ENCODE peak calls at places on chromosomes 5 and 9, in ten cellular contexts. One of them, this sample, is unnamed.

GRCh38 chr9:3331801-3332200 is 194.0 kb downstream of the RFX3 start:
- DNase-seq in GM12878: no peak
- DNase-seq in DND-41: no peak
- DNase-seq in HCT116: peak; percentile 18
- DNase-seq in mesenchymal stem cell: no peak
- DNase-seq in H1: no peak
- DNase-seq in mesendoderm: peak; percentile 54
- DNase-seq in GM23248: no peak
- DNase-seq in endodermal cell: peak; percentile 51
- DNase-seq in PC-3: peak; percentile 45
- DNase-seq in this sample: no peak

GRCh38 chr9:134699343-134699740 is 57.7 kb downstream of the COL5A1 start:
- DNase-seq in endodermal cell: no peak
- DNase-seq in PC-3: no peak
- DNase-seq in DND-41: no peak
- DNase-seq in GM12878: no peak
- DNase-seq in H1: no peak
- DNase-seq in mesenchymal stem cell: peak; percentile 74
- DNase-seq in mesendoderm: peak; percentile 49
- DNase-seq in HCT116: no peak
- DNase-seq in GM23248: no peak
- DNase-seq in this sample: no peak

GRCh38 chr5:39014544-39014943 is 59.7 kb downstream of the RICTOR start:
- DNase-seq in mesenchymal stem cell: peak; percentile 84
- DNase-seq in PC-3: no peak
- DNase-seq in GM12878: no peak
- DNase-seq in mesendoderm: peak; percentile 60
- DNase-seq in endodermal cell: no peak
- DNase-seq in H1: no peak
- DNase-seq in GM23248: peak; percentile 86
- DNase-seq in HCT116: no peak
- DNase-seq in DND-41: no peak
- DNase-seq in this sample: peak; percentile 74

GRCh38 chr9:108360304-108360703 is 495.5 kb downstream of the ACTL7B start:
- DNase-seq in GM23248: no peak
- DNase-seq in mesenchymal stem cell: no peak
- DNase-seq in PC-3: no peak
- DNase-seq in endodermal cell: no peak
- DNase-seq in DND-41: no peak
- DNase-seq in HCT116: no peak
- DNase-seq in mesendoderm: no peak
- DNase-seq in GM12878: no peak
- DNase-seq in H1: no peak
- DNase-seq in this sample: no peak

GRCh38 chr9:113611461-113612215 is 148.1 kb downstream of the RGS3 start:
- DNase-seq in H1: no peak
- DNase-seq in GM12878: no peak
- DNase-seq in HCT116: no peak
- DNase-seq in mesendoderm: no peak
- DNase-seq in PC-3: no peak
- DNase-seq in mesenchymal stem cell: no peak
- DNase-seq in DND-41: no peak
- DNase-seq in endodermal cell: peak; percentile 51
- DNase-seq in GM23248: no peak
- DNase-seq in this sample: no peak

GRCh38 chr5:115543931-115544370 is 624 bp downstream of the FEM1C start:
- DNase-seq in mesendoderm: peak; percentile 64
- DNase-seq in GM23248: peak; percentile 80
- DNase-seq in GM12878: no peak
- DNase-seq in HCT116: no peak
- DNase-seq in DND-41: peak; percentile 63
- DNase-seq in H1: no peak
- DNase-seq in mesenchymal stem cell: peak; percentile 76
- DNase-seq in endodermal cell: no peak
- DNase-seq in PC-3: peak; percentile 26
- DNase-seq in this sample: peak; percentile 80

GRCh38 chr5:109693535-109694152 is 3.9 kb downstream of the MAN2A1 start:
- DNase-seq in DND-41: no peak
- DNase-seq in mesendoderm: peak; percentile 55
- DNase-seq in H1: no peak
- DNase-seq in mesenchymal stem cell: peak; percentile 68
- DNase-seq in GM12878: no peak
- DNase-seq in HCT116: no peak
- DNase-seq in GM23248: peak; percentile 72
- DNase-seq in endodermal cell: no peak
- DNase-seq in PC-3: peak; percentile 4
- DNase-seq in this sample: peak; percentile 41

GRCh38 chr9:3920586-3921582 is 379.0 kb downstream of the GLIS3 start:
- DNase-seq in GM23248: no peak
- DNase-seq in endodermal cell: no peak
- DNase-seq in PC-3: peak; percentile 32
- DNase-seq in mesendoderm: no peak
- DNase-seq in GM12878: no peak
- DNase-seq in HCT116: no peak
- DNase-seq in DND-41: no peak
- DNase-seq in H1: no peak
- DNase-seq in mesenchymal stem cell: no peak
- DNase-seq in this sample: peak; percentile 76

GRCh38 chr9:97388721-97389238 is 23.1 kb upstream of the TDRD7 start:
- DNase-seq in DND-41: no peak
- DNase-seq in HCT116: no peak
- DNase-seq in H1: no peak
- DNase-seq in mesendoderm: no peak
- DNase-seq in GM23248: peak; percentile 35
- DNase-seq in GM12878: peak; percentile 60
- DNase-seq in mesenchymal stem cell: no peak
- DNase-seq in PC-3: peak; percentile 51
- DNase-seq in endodermal cell: no peak
- DNase-seq in this sample: no peak

GRCh38 chr5:172451771-172452197 is 2.5 kb downstream of the SH3PXD2B start:
- DNase-seq in PC-3: peak; percentile 91
- DNase-seq in GM12878: no peak
- DNase-seq in DND-41: no peak
- DNase-seq in mesendoderm: peak; percentile 91
- DNase-seq in H1: no peak
- DNase-seq in HCT116: no peak
- DNase-seq in GM23248: peak; percentile 83
- DNase-seq in mesenchymal stem cell: peak; percentile 92
- DNase-seq in endodermal cell: peak; percentile 62
- DNase-seq in this sample: peak; percentile 72
- H3K4me1 ChIP-seq in PC-3: peaks cover 34% of the 10 kb centered on the region
- H3K4me1 ChIP-seq in GM12878: no peaks in the 10 kb centered on the region
- H3K4me1 ChIP-seq in DND-41: peaks cover 13% of the 10 kb centered on the region
- H3K4me1 ChIP-seq in mesendoderm: peaks cover 9% of the 10 kb centered on the region
- H3K4me1 ChIP-seq in H1: peaks cover 21% of the 10 kb centered on the region
- H3K4me1 ChIP-seq in HCT116: peaks cover 12% of the 10 kb centered on the region
- H3K4me1 ChIP-seq in GM23248: peaks cover 33% of the 10 kb centered on the region
- H3K4me1 ChIP-seq in mesenchymal stem cell: peaks cover 44% of the 10 kb centered on the region
- H3K4me1 ChIP-seq in endodermal cell: peaks cover 8% of the 10 kb centered on the region
- H3K4me1 ChIP-seq in this sample: peaks cover 52% of the 10 kb centered on the region

DNA sequence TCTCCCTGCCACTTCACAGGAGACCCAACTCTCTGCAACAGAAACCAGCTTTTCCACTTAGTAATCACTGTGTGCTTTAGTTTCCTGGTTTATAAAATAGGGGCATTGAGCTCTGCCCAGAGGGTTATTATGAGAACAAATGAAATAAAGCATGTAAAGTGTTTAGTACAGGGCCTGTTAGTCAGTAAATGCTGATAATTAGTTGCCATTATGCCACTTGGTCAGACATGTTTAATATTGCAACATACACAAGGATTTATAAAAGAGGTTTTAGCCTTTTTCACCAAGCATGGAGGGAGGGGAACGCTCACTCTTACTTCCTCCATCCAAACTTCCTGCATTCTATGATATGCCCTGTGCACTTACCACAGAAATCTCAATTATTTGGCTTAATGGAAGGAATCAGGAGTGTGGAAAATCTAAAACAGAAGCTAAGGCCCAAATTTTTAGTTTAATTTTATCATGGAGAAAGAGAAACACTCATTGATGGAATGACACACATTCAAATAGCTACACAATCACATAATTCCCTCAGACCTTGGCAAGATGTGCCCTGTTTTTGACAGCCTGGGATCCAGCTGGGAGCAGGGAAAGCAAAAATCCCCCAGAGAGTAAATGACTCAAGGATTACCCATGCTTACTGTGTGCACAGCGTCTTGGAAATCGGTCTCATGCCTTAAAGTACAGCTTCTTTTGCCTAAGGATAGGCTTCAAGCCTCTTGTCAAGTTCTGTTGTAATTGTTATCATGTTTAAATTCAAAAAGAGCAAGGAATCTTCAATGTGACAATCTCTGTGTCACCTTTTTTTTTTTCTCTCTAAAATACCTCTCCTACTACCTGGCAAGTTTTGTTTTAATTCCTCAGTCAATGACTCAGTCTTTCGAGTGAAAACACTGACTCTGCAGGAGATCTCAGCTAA is 34.1 kb downstream of the ZNF474 start:
- DNase-seq in PC-3: peak; percentile 71
- DNase-seq in mesendoderm: peak; percentile 52
- DNase-seq in mesenchymal stem cell: peak; percentile 91
- DNase-seq in GM12878: no peak
- DNase-seq in H1: no peak
- DNase-seq in GM23248: peak; percentile 97
- DNase-seq in HCT116: no peak
- DNase-seq in endodermal cell: no peak
- DNase-seq in DND-41: no peak
- DNase-seq in this sample: peak; percentile 87
- H3K4me3 ChIP-seq in PC-3: peak overlapping the region; percentile 40
- H3K4me3 ChIP-seq in mesendoderm: no peak overlapping the region
- H3K4me3 ChIP-seq in mesenchymal stem cell: no peak overlapping the region
- H3K4me3 ChIP-seq in GM12878: no peak overlapping the region
- H3K4me3 ChIP-seq in H1: no peak overlapping the region
- H3K4me3 ChIP-seq in GM23248: peak overlapping the region; percentile 48
- H3K4me3 ChIP-seq in HCT116: no peak overlapping the region
- H3K4me3 ChIP-seq in endodermal cell: no peak overlapping the region
- H3K4me3 ChIP-seq in DND-41: no peak overlapping the region
- H3K4me3 ChIP-seq in this sample: peak overlapping the region; percentile 42

GRCh38 chr5:140570058-140570457 is 5.4 kb downstream of the SLC35A4 start:
- DNase-seq in HCT116: no peak
- DNase-seq in PC-3: no peak
- DNase-seq in H1: no peak
- DNase-seq in GM12878: no peak
- DNase-seq in DND-41: no peak
- DNase-seq in mesenchymal stem cell: no peak
- DNase-seq in mesendoderm: no peak
- DNase-seq in GM23248: no peak
- DNase-seq in endodermal cell: no peak
- DNase-seq in this sample: no peak
- H3K9ac ChIP-seq in HCT116: no peak overlapping the region
- H3K9ac ChIP-seq in PC-3: no peak overlapping the region
- H3K9ac ChIP-seq in H1: no peak overlapping the region
- H3K9ac ChIP-seq in GM12878: no peak overlapping the region
- H3K9ac ChIP-seq in DND-41: no peak overlapping the region
- H3K9ac ChIP-seq in mesenchymal stem cell: no peak overlapping the region
- H3K9ac ChIP-seq in mesendoderm: no peak overlapping the region
- H3K9ac ChIP-seq in GM23248: no peak overlapping the region
- H3K9ac ChIP-seq in endodermal cell: no peak overlapping the region
- H3K9ac ChIP-seq in this sample: no peak overlapping the region

GRCh38 chr9:72980600-72981265 is 27.9 kb upstream of the ALDH1A1 start:
- DNase-seq in mesendoderm: no peak
- DNase-seq in GM12878: no peak
- DNase-seq in DND-41: no peak
- DNase-seq in PC-3: no peak
- DNase-seq in H1: no peak
- DNase-seq in mesenchymal stem cell: no peak
- DNase-seq in endodermal cell: no peak
- DNase-seq in HCT116: no peak
- DNase-seq in GM23248: no peak
- DNase-seq in this sample: no peak

GRCh38 chr9:72979405-72980100 is 26.7 kb upstream of the ALDH1A1 start:
- DNase-seq in mesendoderm: no peak
- DNase-seq in GM23248: no peak
- DNase-seq in PC-3: peak; percentile 11
- DNase-seq in DND-41: no peak
- DNase-seq in mesenchymal stem cell: no peak
- DNase-seq in H1: no peak
- DNase-seq in HCT116: no peak
- DNase-seq in endodermal cell: no peak
- DNase-seq in GM12878: no peak
- DNase-seq in this sample: peak; percentile 7

GRCh38 chr9:72978724-72979123 is 25.9 kb upstream of the ALDH1A1 start:
- DNase-seq in endodermal cell: no peak
- DNase-seq in PC-3: peak; percentile 43
- DNase-seq in HCT116: no peak
- DNase-seq in GM23248: peak; percentile 63
- DNase-seq in GM12878: no peak
- DNase-seq in mesendoderm: no peak
- DNase-seq in H1: no peak
- DNase-seq in DND-41: no peak
- DNase-seq in mesenchymal stem cell: no peak
- DNase-seq in this sample: peak; percentile 78

GRCh38 chr9:72981433-72981832 is 28.6 kb upstream of the ALDH1A1 start:
- DNase-seq in GM12878: no peak
- DNase-seq in H1: no peak
- DNase-seq in HCT116: no peak
- DNase-seq in endodermal cell: no peak
- DNase-seq in GM23248: no peak
- DNase-seq in mesendoderm: no peak
- DNase-seq in PC-3: no peak
- DNase-seq in DND-41: no peak
- DNase-seq in mesenchymal stem cell: no peak
- DNase-seq in this sample: no peak

GRCh38 chr9:72980183-72980582 is 27.3 kb upstream of the ALDH1A1 start:
- DNase-seq in HCT116: no peak
- DNase-seq in H1: no peak
- DNase-seq in PC-3: no peak
- DNase-seq in GM23248: no peak
- DNase-seq in GM12878: no peak
- DNase-seq in DND-41: no peak
- DNase-seq in mesendoderm: no peak
- DNase-seq in mesenchymal stem cell: no peak
- DNase-seq in endodermal cell: no peak
- DNase-seq in this sample: no peak
- H3K4me1 ChIP-seq in HCT116: no peaks in the 10 kb centered on the region
- H3K4me1 ChIP-seq in H1: no peaks in the 10 kb centered on the region
- H3K4me1 ChIP-seq in PC-3: no peaks in the 10 kb centered on the region
- H3K4me1 ChIP-seq in GM23248: peaks cover 39% of the 10 kb centered on the region
- H3K4me1 ChIP-seq in GM12878: no peaks in the 10 kb centered on the region
- H3K4me1 ChIP-seq in DND-41: no peaks in the 10 kb centered on the region
- H3K4me1 ChIP-seq in mesendoderm: peaks cover 2% of the 10 kb centered on the region
- H3K4me1 ChIP-seq in mesenchymal stem cell: peaks cover 1% of the 10 kb centered on the region
- H3K4me1 ChIP-seq in endodermal cell: no peaks in the 10 kb centered on the region
- H3K4me1 ChIP-seq in this sample: peaks cover 14% of the 10 kb centered on the region

GRCh38 chr5:3122216-3122615 is 370.7 kb upstream of the IRX2 start:
- DNase-seq in endodermal cell: no peak
- DNase-seq in HCT116: no peak
- DNase-seq in GM12878: no peak
- DNase-seq in DND-41: no peak
- DNase-seq in mesenchymal stem cell: no peak
- DNase-seq in PC-3: no peak
- DNase-seq in H1: no peak
- DNase-seq in mesendoderm: no peak
- DNase-seq in GM23248: no peak
- DNase-seq in this sample: no peak
- H3K4me3 ChIP-seq in endodermal cell: no peak overlapping the region
- H3K4me3 ChIP-seq in HCT116: no peak overlapping the region
- H3K4me3 ChIP-seq in GM12878: no peak overlapping the region
- H3K4me3 ChIP-seq in DND-41: no peak overlapping the region
- H3K4me3 ChIP-seq in mesenchymal stem cell: no peak overlapping the region
- H3K4me3 ChIP-seq in PC-3: no peak overlapping the region
- H3K4me3 ChIP-seq in H1: peak overlapping the region; percentile 36
- H3K4me3 ChIP-seq in mesendoderm: no peak overlapping the region
- H3K4me3 ChIP-seq in GM23248: no peak overlapping the region
- H3K4me3 ChIP-seq in this sample: no peak overlapping the region

GRCh38 chr9:653856-654387 is 187.6 kb upstream of the DMRT1 start:
- DNase-seq in DND-41: no peak
- DNase-seq in mesendoderm: no peak
- DNase-seq in PC-3: no peak
- DNase-seq in H1: no peak
- DNase-seq in mesenchymal stem cell: no peak
- DNase-seq in HCT116: no peak
- DNase-seq in endodermal cell: no peak
- DNase-seq in GM23248: no peak
- DNase-seq in GM12878: no peak
- DNase-seq in this sample: no peak
- H3K9ac ChIP-seq in DND-41: no peak overlapping the region
- H3K9ac ChIP-seq in mesendoderm: no peak overlapping the region
- H3K9ac ChIP-seq in PC-3: no peak overlapping the region
- H3K9ac ChIP-seq in H1: no peak overlapping the region
- H3K9ac ChIP-seq in mesenchymal stem cell: no peak overlapping the region
- H3K9ac ChIP-seq in HCT116: no peak overlapping the region
- H3K9ac ChIP-seq in endodermal cell: no peak overlapping the region
- H3K9ac ChIP-seq in GM23248: no peak overlapping the region
- H3K9ac ChIP-seq in GM12878: no peak overlapping the region
- H3K9ac ChIP-seq in this sample: peak overlapping the region; percentile 59